ENCODE peak calls at places on chromosomes 4 and X, in five cellular contexts. Z, F, D, Q and C are unnamed samples.

GRCh38 chr4:8607603-8608481 is 15.3 kb downstream of the CPZ start:
- DNase-seq in F (no peak), Z (no peak), Q (no peak), D (no peak), C (peak; percentile 30)

GRCh38 chr4:103085555-103086196 is 9.1 kb upstream of the SLC9B2 start:
- DNase-seq in Z (no peak), D (no peak), F (no peak), Q (no peak), C (no peak)

GRCh38 chrX:126300401-126300800 is 134.3 kb upstream of the DCAF12L2 start:
- DNase-seq in D (no peak), Q (no peak), F (no peak), Z (no peak), C (no peak)

GRCh38 chr4:10765386-10765785 is 80.8 kb upstream of the CLNK start:
- DNase-seq in D (no peak), Z (no peak), F (no peak), Q (no peak), C (no peak)

GRCh38 chrX:39984191-39984956 is 113.4 kb downstream of the BCOR start:
- DNase-seq in Z (no peak), D (no peak), F (peak; percentile 49), Q (no peak), C (no peak)

GRCh38 chr4:106369456-106370060 is 980 bp upstream of the GIMD1 start:
- DNase-seq in F (peak; percentile 62), D (no peak), Q (peak; percentile 80), Z (peak; percentile 66), C (no peak)

GRCh38 chrX:8191022-8191421 is 20.0 kb upstream of the VCX2 start:
- DNase-seq in F (no peak), Z (no peak), D (no peak), Q (no peak), C (no peak)

GRCh38 chrX:57313583-57314215 is 27.2 kb downstream of the FAAH2 start:
- DNase-seq in Z (no peak), D (no peak), Q (no peak), F (no peak), C (no peak)

GRCh38 chr4:155060873-155061272 is 147.6 kb upstream of the NPY2R start:
- DNase-seq in F (no peak), D (no peak), Q (no peak), Z (no peak), C (no peak)

GRCh38 chr4:110042540-110043517 is 130.1 kb downstream of the EGF start:
- DNase-seq in F (no peak), Q (no peak), Z (no peak), D (no peak), C (no peak)

GRCh38 chrX:113644426-113644825 is 803.8 kb upstream of the AMOT start:
- DNase-seq in F (peak; percentile 64), Z (no peak), Q (no peak), D (no peak), C (no peak)

GRCh38 chr4:92305878-92306520 is 2.2 kb downstream of the GRID2 start:
- DNase-seq in Q (no peak), Z (no peak), F (no peak), D (no peak), C (no peak)

GRCh38 chr4:137283737-137284136 is 248.6 kb downstream of the PCDH18 start:
- DNase-seq in Q (no peak), F (peak; percentile 9), D (no peak), Z (no peak), C (no peak)

GRCh38 chrX:36443007-36443406 is 523.5 kb downstream of the CFAP47 start:
- DNase-seq in D (no peak), Q (no peak), Z (no peak), F (no peak), C (no peak)

GRCh38 chr4:186037692-186038658 is 31.0 kb upstream of the TLR3 start:
- DNase-seq in F (peak; percentile 54), D (no peak), Z (peak; percentile 59), Q (peak; percentile 79), C (peak; percentile 37)

GRCh38 chrX:129497146-129497805 is 26.0 kb downstream of the SMARCA1 start:
- DNase-seq in Q (no peak), Z (no peak), D (no peak), F (no peak), C (no peak)

GRCh38 chrX:97766496-97767095 is 882.9 kb downstream of the RPA4 start:
- DNase-seq in D (no peak), F (peak; percentile 8), Z (no peak), Q (no peak), C (no peak)

GRCh38 chr4:100414016-100414790 is 103.6 kb downstream of the EMCN start:
- DNase-seq in F (peak; percentile 24), Z (no peak), D (no peak), Q (no peak), C (no peak)

GRCh38 chr4:142354794-142355416 is 491.2 kb downstream of the INPP4B start:
- DNase-seq in Q (no peak), Z (no peak), F (no peak), D (no peak), C (no peak)

GRCh38 chrX:47221756-47222155 is 3.3 kb downstream of the CDK16 start:
- DNase-seq in D (no peak), Q (no peak), F (no peak), Z (no peak), C (no peak)